ENCODE peak calls at places on chromosomes 4 and X, in four cellular contexts. C, T, K and V are unnamed samples.

GRCh38 chr4:179485781-179486180 is 2043.5 kb upstream of the AGA start:
- DNase-seq in K (no peak), C (no peak), T (no peak), V (no peak)

GRCh38 chrX:50967734-50968133 is 57.2 kb downstream of the BMP15 start:
- DNase-seq in T (no peak), K (peak), C (no peak), V (no peak)

GRCh38 chrX:132909643-132910042 is 48.8 kb downstream of the HS6ST2 start:
- DNase-seq in K (no peak), C (no peak), T (no peak), V (peak)

GRCh38 chrX:47573334-47574095 is 8.7 kb upstream of the TIMP1 start:
- DNase-seq in K (no peak), T (peak), C (peak), V (no peak)

GRCh38 chrX:150766351-150767044 is 73.3 kb downstream of the MTMR1 start:
- DNase-seq in C (no peak), T (peak), K (no peak), V (no peak)

GRCh38 chr4:159117968-159118367 is 15.1 kb downstream of the RAPGEF2 start:
- DNase-seq in T (no peak), K (no peak), C (no peak), V (no peak)

GRCh38 chr4:38193464-38193863 is 233.3 kb downstream of the PTTG2 start:
- DNase-seq in K (no peak), T (no peak), C (no peak), V (no peak)

GRCh38 chr4:182929296-182929695 is 12.1 kb upstream of the DCTD start:
- DNase-seq in T (no peak), K (no peak), C (no peak), V (peak)

GRCh38 chr4:66694716-66695115 is 850.6 kb downstream of the CENPC start:
- DNase-seq in K (no peak), C (no peak), T (no peak), V (no peak)

GRCh38 chrX:70171636-70172035 is 5.6 kb upstream of the DGAT2L6 start:
- DNase-seq in K (no peak), C (no peak), T (no peak), V (no peak)

GRCh38 chr4:117661673-117662072 is 372.6 kb upstream of the NDST3 start:
- DNase-seq in K (no peak), T (no peak), C (no peak), V (no peak)

GRCh38 chr4:19497692-19498091 is 754.0 kb upstream of the SLIT2 start:
- DNase-seq in T (no peak), K (no peak), C (no peak), V (no peak)

GRCh38 chr4:78578674-78579430 is 27.3 kb downstream of the ANXA3 start:
- DNase-seq in T (no peak), K (no peak), C (no peak), V (no peak)

GRCh38 chr4:37675587-37676290 is 10.4 kb downstream of the RELL1 start:
- DNase-seq in T (no peak), C (no peak), K (no peak), V (no peak)

GRCh38 chr4:38753021-38753806 is 29.6 kb downstream of the TLR10 start:
- DNase-seq in K (peak), T (peak), C (peak), V (peak)

GRCh38 chr4:184688447-184688846 is 38.9 kb downstream of the PRIMPOL start:
- DNase-seq in K (peak), C (no peak), T (peak), V (peak)

GRCh38 chrX:120726294-120726693 is 96.4 kb upstream of the C1GALT1C1 start:
- DNase-seq in T (no peak), K (no peak), C (no peak), V (no peak)

GRCh38 chrX:13050151-13050550 is 5.7 kb upstream of the FAM9C start:
- DNase-seq in K (no peak), C (no peak), T (no peak), V (no peak)

GRCh38 chrX:103637604-103638338 is 9.0 kb downstream of the TCEAL1 start:
- DNase-seq in C (no peak), T (no peak), K (no peak), V (peak)

GRCh38 chr4:153206534-153206933 is 2.3 kb downstream of the TRIM2 start:
- DNase-seq in C (no peak), T (peak), K (no peak), V (no peak)

GRCh38 chr4:153205757-153206156 is 1.5 kb downstream of the TRIM2 start:
- DNase-seq in T (peak), K (no peak), C (no peak), V (peak)

GRCh38 chr4:153205028-153205648 is 895 bp downstream of the TRIM2 start:
- DNase-seq in K (no peak), T (peak), C (no peak), V (peak)

GRCh38 chr4:153207027-153207426 is 2.8 kb downstream of the TRIM2 start:
- DNase-seq in C (no peak), K (no peak), T (peak), V (no peak)

GRCh38 chr4:153204247-153205027 is at the start of gene TRIM2:
- DNase-seq in T (peak), K (peak), C (peak), V (peak)
- H3K27ac ChIP-seq in T (peak), K (peak), C (no peak), V (peak)

GRCh38 chrX:77639820-77640219 is 146.2 kb downstream of the ATRX start:
- DNase-seq in T (no peak), C (no peak), K (no peak), V (no peak)
- TF ChIP-seq CTCF in T (no peak), C (no peak), K (no peak), V (no peak)

GRCh38 chr4:101355767-101356702 is 8.7 kb upstream of the PPP3CA start:
- DNase-seq in C (no peak), T (no peak), K (no peak), V (peak)
- H3K27ac ChIP-seq in C (no peak), T (no peak), K (no peak), V (peak)

GRCh38 chr4:155735506-155735905 is 23.3 kb upstream of the GUCY1B1 start:
- DNase-seq in T (no peak), K (no peak), C (no peak), V (no peak)

GRCh38 chr4:155741546-155741945 is 17.3 kb upstream of the GUCY1B1 start:
- DNase-seq in C (no peak), K (no peak), T (no peak), V (no peak)

GRCh38 chr4:155742310-155743015 is 16.4 kb upstream of the GUCY1B1 start:
- DNase-seq in T (no peak), K (peak), C (no peak), V (no peak)

GRCh38 chr4:155734951-155735350 is 23.9 kb upstream of the GUCY1B1 start:
- DNase-seq in T (no peak), C (no peak), K (no peak), V (no peak)

GRCh38 chr4:155738548-155738947 is 20.3 kb upstream of the GUCY1B1 start:
- DNase-seq in C (no peak), K (no peak), T (no peak), V (no peak)
- TF ChIP-seq CTCF in C (no peak), K (no peak), T (no peak), V (no peak)

GRCh38 chrX:18973527-18974192 is 10.3 kb downstream of the PHKA2 start:
- DNase-seq in K (peak), C (no peak), T (no peak), V (no peak)

GRCh38 chrX:18971506-18971905 is 12.4 kb downstream of the PHKA2 start:
- DNase-seq in T (no peak), C (no peak), K (no peak), V (no peak)

GRCh38 chrX:18974993-18975392 is 8.9 kb downstream of the PHKA2 start:
- DNase-seq in K (no peak), C (no peak), T (no peak), V (no peak)

GRCh38 chrX:18966624-18967023 is 17.3 kb downstream of the PHKA2 start:
- DNase-seq in K (no peak), C (no peak), T (no peak), V (no peak)

GRCh38 chrX:18970465-18970864 is 13.4 kb downstream of the PHKA2 start:
- DNase-seq in K (no peak), C (no peak), T (no peak), V (no peak)
- H3K27ac ChIP-seq in K (no peak), C (no peak), T (no peak), V (no peak)

GRCh38 chr4:186472948-186473347 is 82.4 kb downstream of the MTNR1A start:
- DNase-seq in K (peak), T (peak), C (peak), V (no peak)
- TF ChIP-seq CTCF in K (peak), T (peak), C (peak), V (peak)

DNA sequence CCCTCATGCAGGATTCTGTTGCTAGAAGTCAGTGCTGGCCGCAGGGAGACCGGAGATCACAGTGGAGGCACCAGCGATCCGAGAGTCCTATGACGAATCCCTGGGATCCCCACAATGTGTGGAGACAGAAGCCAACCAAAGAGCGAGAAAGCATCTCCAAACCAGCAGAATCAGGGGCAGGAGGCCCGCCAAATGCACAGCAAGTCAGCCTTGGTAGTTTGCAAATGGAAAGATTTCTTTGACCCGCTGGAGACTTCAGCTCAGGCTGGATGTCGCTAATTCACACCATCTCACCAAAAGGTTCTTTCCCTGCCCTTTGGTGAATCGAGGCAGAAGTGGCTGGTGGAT is 505 bp upstream of the PKD2 start:
- DNase-seq in T (peak), C (no peak), K (peak), V (no peak)
- H3K27ac ChIP-seq in T (no peak), C (no peak), K (no peak), V (no peak)

DNA sequence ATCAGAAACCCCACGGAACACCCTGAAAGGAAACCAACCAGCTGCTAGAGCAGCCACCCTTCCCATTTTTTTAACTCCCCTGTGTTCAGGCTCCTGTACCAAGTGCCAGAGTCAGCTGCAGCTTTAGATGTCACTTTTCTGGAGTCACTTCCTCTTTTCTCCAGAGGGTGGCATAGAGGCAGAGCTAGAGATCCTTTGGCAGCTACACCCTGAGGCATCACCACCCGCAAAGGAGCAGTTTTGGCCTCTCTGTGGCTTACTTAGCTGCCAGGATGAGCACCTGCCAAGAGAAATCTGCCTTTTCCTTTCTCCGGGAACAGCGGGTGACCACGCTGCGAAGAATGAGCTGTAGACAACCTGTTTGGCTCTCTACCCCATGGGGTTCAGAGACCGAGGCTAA is 58.0 kb upstream of the CHRDL1 start:
- DNase-seq in T (peak), C (peak), K (peak), V (no peak)
- TF ChIP-seq CTCF in T (peak), C (peak), K (peak), V (peak)

GRCh38 chr4:69787879-69788278 is 27.5 kb upstream of the SULT1B1 start:
- DNase-seq in T (no peak), C (no peak), K (no peak), V (no peak)
- H3K27ac ChIP-seq in T (no peak), C (no peak), K (no peak), V (no peak)

DNA sequence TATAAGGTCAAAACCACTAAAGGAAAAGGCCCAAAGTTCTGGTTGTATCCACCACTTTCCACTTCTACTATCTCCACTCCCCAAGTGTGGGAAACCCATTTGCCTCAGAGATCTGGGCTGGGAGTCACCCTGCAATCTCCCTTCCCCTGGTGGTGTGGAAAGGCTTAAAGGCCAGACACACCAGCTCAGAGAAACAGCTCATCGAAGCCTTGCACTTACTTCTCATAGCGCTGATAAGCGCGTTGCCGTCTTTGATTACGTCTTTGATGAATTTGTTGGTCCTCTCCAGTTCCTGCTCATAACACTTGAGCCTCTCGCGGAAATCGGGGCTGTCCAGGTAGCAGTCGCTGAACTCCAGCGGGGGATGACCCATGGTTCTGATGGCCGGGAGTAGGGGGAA is 647 bp downstream of the OPHN1 start:
- DNase-seq in K (no peak), T (no peak), C (peak), V (no peak)
- TF ChIP-seq CTCF in K (no peak), T (no peak), C (no peak), V (no peak)